ENCODE peak calls at places on chromosomes 1 and 21, in ten cellular contexts. Z is Calu3; P is right atrium auricular region; S is mucosa of gallbladder; F is foreskin keratinocyte; B is stimulated activated CD4-positive, alpha-beta T cell treated with anti-CD3 and anti-CD28 coated beads, Interleukin-2, amount 100 ng/mL, for 48 hours; X is Jurkat, Clone E6-1; M is brain microvascular endothelial cell; V is cardiac fibroblast; D is RWPE1. R is an unnamed sample.

GRCh38 chr1:10415211-10415930 is 14.9 kb upstream of the CENPS start:
- DNase-seq in Z (peak), P (no peak), S (peak), F (no peak), B (no peak), X (no peak), M (peak), V (peak), D (no peak), R (peak)

GRCh38 chr1:151563376-151563775 is 23.3 kb downstream of the TUFT1 start:
- DNase-seq in Z (no peak), P (no peak), S (no peak), F (no peak), B (no peak), X (no peak), M (no peak), V (no peak), D (no peak), R (no peak)

GRCh38 chr1:149936992-149937705 is 470 bp upstream of the MTMR11 start:
- DNase-seq in Z (peak), P (no peak), S (peak), F (peak), B (no peak), X (no peak), M (no peak), V (peak), D (peak), R (peak)

GRCh38 chr1:92446990-92447681 is 39.6 kb downstream of the GFI1 start:
- DNase-seq in Z (no peak), P (no peak), S (no peak), F (no peak), B (no peak), X (no peak), M (peak), V (peak), D (peak), R (peak)

GRCh38 chr1:156198831-156199349 is 5.0 kb downstream of the SLC25A44 start:
- DNase-seq in Z (no peak), P (no peak), S (no peak), F (no peak), B (no peak), X (peak), M (no peak), V (no peak), D (no peak), R (no peak)

GRCh38 chr1:156366378-156366777 is 2.6 kb upstream of the RHBG start:
- DNase-seq in Z (no peak), P (no peak), S (no peak), F (no peak), B (no peak), X (no peak), M (no peak), V (no peak), D (no peak), R (no peak)

GRCh38 chr1:145782166-145783099 is 41.5 kb downstream of the RNF115 start:
- DNase-seq in Z (peak), P (no peak), S (no peak), F (peak), B (no peak), X (no peak), M (peak), V (peak), D (peak), R (peak)

GRCh38 chr1:47189844-47190562 is at the start of gene PDZK1IP1:
- DNase-seq in Z (peak), P (peak), S (peak), F (peak), B (no peak), X (no peak), M (peak), V (peak), D (peak), R (peak)

GRCh38 chr1:224623310-224623714 is 7.2 kb downstream of the CNIH3 start:
- DNase-seq in Z (no peak), P (no peak), S (no peak), F (no peak), B (no peak), X (no peak), M (peak), V (no peak), D (no peak), R (no peak)

GRCh38 chr21:16633851-16634521 is 878.9 kb upstream of the CXADR start:
- DNase-seq in Z (no peak), P (no peak), S (no peak), F (no peak), B (no peak), X (no peak), M (no peak), V (peak), D (no peak), R (no peak)

GRCh38 chr1:212606734-212607205 is 1.8 kb upstream of the ATF3 start:
- DNase-seq in Z (peak), P (no peak), S (peak), F (peak), B (peak), X (no peak), M (no peak), V (no peak), D (peak), R (no peak)

GRCh38 chr1:184409011-184409410 is 22.2 kb downstream of the C1orf21 start:
- DNase-seq in Z (no peak), P (no peak), S (no peak), F (no peak), B (no peak), X (no peak), M (peak), V (peak), D (no peak), R (no peak)

GRCh38 chr1:223870617-223871574 is 25.1 kb upstream of the TP53BP2 start:
- DNase-seq in Z (no peak), P (no peak), S (no peak), F (no peak), B (no peak), X (no peak), M (no peak), V (no peak), D (no peak), R (no peak)

GRCh38 chr1:12528021-12528852 is 89.8 kb downstream of the DHRS3 start:
- DNase-seq in Z (peak), P (peak), S (peak), F (no peak), B (no peak), X (no peak), M (peak), V (peak), D (no peak), R (no peak)

GRCh38 chr1:100184536-100184935 is 6.5 kb upstream of the LRRC39 start:
- DNase-seq in Z (no peak), P (no peak), S (no peak), F (no peak), B (no peak), X (no peak), M (no peak), V (no peak), D (no peak), R (no peak)

GRCh38 chr1:228033376-228033775 is 26.6 kb downstream of the WNT3A start:
- DNase-seq in Z (no peak), P (no peak), S (no peak), F (no peak), B (no peak), X (no peak), M (no peak), V (no peak), D (no peak), R (no peak)

GRCh38 chr1:78222225-78222961 is 176.6 kb downstream of the GIPC2 start:
- DNase-seq in Z (no peak), P (no peak), S (no peak), F (no peak), B (no peak), X (no peak), M (no peak), V (no peak), D (no peak), R (no peak)

GRCh38 chr1:43616383-43616782 is 33.6 kb upstream of the KDM4A start:
- DNase-seq in Z (no peak), P (no peak), S (no peak), F (no peak), B (no peak), X (no peak), M (no peak), V (no peak), D (no peak), R (no peak)

GRCh38 chr1:82114887-82115286 is 314.2 kb downstream of the ADGRL2 start:
- DNase-seq in Z (no peak), P (no peak), S (no peak), F (no peak), B (no peak), X (no peak), M (no peak), V (no peak), D (no peak), R (no peak)

GRCh38 chr1:197799271-197799670 is 24.0 kb upstream of the DENND1B start:
- DNase-seq in Z (no peak), P (no peak), S (no peak), F (no peak), B (no peak), X (no peak), M (peak), V (peak), D (peak), R (peak)